ENCODE peak calls at places on chromosomes 4 and X, in eight cellular contexts. C, B, A, J, F, G, N and Z are unnamed samples.
A peak's percentile ranks its signal among the peaks of the same experiment; 100 is the strongest.

GRCh38 chr4:170139764-170140163 is 50.0 kb upstream of the AADAT start:
- DNase-seq in N (peak; percentile 52), A (no peak), F (no peak), J (peak; percentile 6), C (no peak), B (no peak), G (no peak), Z (no peak)

GRCh38 chr4:53633608-53634007 is 42.3 kb upstream of the LNX1 start:
- DNase-seq in C (no peak), J (no peak), F (no peak), G (no peak), N (no peak), A (no peak), B (no peak), Z (no peak)

GRCh38 chrX:150768580-150769190 is 75.5 kb downstream of the MTMR1 start:
- DNase-seq in A (no peak), C (no peak), F (no peak), J (no peak), B (no peak), G (peak; percentile 64), N (no peak), Z (no peak)

GRCh38 chr4:31194823-31195222 is 474.7 kb downstream of the PCDH7 start:
- DNase-seq in B (no peak), C (no peak), F (no peak), N (no peak), A (no peak), G (no peak), J (no peak), Z (no peak)

GRCh38 chr4:56757270-56757746 is 64.2 kb downstream of the SPINK2 start:
- DNase-seq in B (peak; percentile 11), F (peak; percentile 13), N (peak; percentile 76), A (peak; percentile 35), G (no peak), C (no peak), J (peak; percentile 57), Z (peak; percentile 6)

GRCh38 chrX:72269671-72270251 is 7.3 kb downstream of the RPS4X start:
- DNase-seq in C (no peak), B (no peak), A (no peak), N (no peak), G (no peak), F (peak; percentile 25), J (peak; percentile 69), Z (peak; percentile 38)

GRCh38 chr4:53956454-53956853 is 108.0 kb downstream of the CHIC2 start:
- DNase-seq in F (no peak), G (no peak), B (no peak), A (no peak), J (peak; percentile 10), N (no peak), C (no peak), Z (no peak)

GRCh38 chrX:83771664-83772063 is 89.3 kb upstream of the CYLC1 start:
- DNase-seq in B (no peak), A (no peak), F (no peak), N (no peak), G (no peak), C (no peak), J (no peak), Z (no peak)

GRCh38 chr4:184598753-184599491 is 50.3 kb downstream of the CASP3 start:
- DNase-seq in A (no peak), B (no peak), C (no peak), F (no peak), N (no peak), G (no peak), J (peak; percentile 19), Z (no peak)

GRCh38 chr4:139950568-139950967 is 203.4 kb downstream of the MAML3 start:
- DNase-seq in J (no peak), B (no peak), N (no peak), G (no peak), C (peak; percentile 63), A (no peak), F (peak; percentile 29), Z (peak; percentile 76)

GRCh38 chr4:173519130-173520101 is 10.6 kb downstream of the HAND2 start:
- DNase-seq in J (no peak), C (no peak), B (no peak), G (no peak), A (no peak), F (no peak), N (no peak), Z (no peak)

GRCh38 chr4:22720091-22720490 is 27.4 kb downstream of the GBA3 start:
- DNase-seq in G (no peak), J (no peak), C (no peak), F (no peak), A (no peak), N (peak; percentile 15), B (no peak), Z (no peak)

GRCh38 chr4:23130845-23131244 is 438.1 kb downstream of the GBA3 start:
- DNase-seq in B (no peak), A (no peak), G (no peak), N (no peak), C (no peak), J (no peak), F (no peak), Z (no peak)

GRCh38 chr4:4368821-4369580 is 17.9 kb upstream of the NSG1 start:
- DNase-seq in F (no peak), G (no peak), C (no peak), A (no peak), J (no peak), N (no peak), B (no peak), Z (no peak)

GRCh38 chr4:3802571-3803474 is 36.6 kb downstream of the ADRA2C start:
- DNase-seq in F (no peak), B (no peak), N (no peak), C (no peak), G (no peak), J (no peak), A (no peak), Z (no peak)

GRCh38 chr4:3318561-3319021 is 25.8 kb downstream of the RGS12 start:
- DNase-seq in C (no peak), G (no peak), A (no peak), F (no peak), B (no peak), J (no peak), N (no peak), Z (no peak)

GRCh38 chr4:74958881-74959280 is 26.0 kb downstream of the PARM1 start:
- DNase-seq in G (no peak), F (no peak), A (no peak), N (no peak), B (no peak), C (no peak), J (no peak), Z (no peak)

GRCh38 chr4:115969756-115970155 is 856.3 kb upstream of the NDST4 start:
- DNase-seq in B (no peak), C (no peak), F (no peak), A (no peak), J (no peak), N (peak; percentile 34), G (no peak), Z (no peak)

GRCh38 chr4:104868942-104869341 is 277.7 kb upstream of the TET2 start:
- DNase-seq in G (no peak), N (no peak), J (no peak), A (no peak), B (no peak), F (no peak), C (no peak), Z (no peak)

GRCh38 chr4:189285377-189285776 is 655.3 kb upstream of the FRG1 start:
- DNase-seq in G (no peak), F (no peak), J (no peak), A (no peak), C (no peak), B (no peak), N (no peak), Z (no peak)

GRCh38 chrX:108275732-108276131 is 162.5 kb downstream of the COL4A6 start:
- DNase-seq in J (peak; percentile 14), A (no peak), F (no peak), G (no peak), B (no peak), C (no peak), N (no peak), Z (no peak)

GRCh38 chrX:20066968-20067708 is 49.6 kb downstream of the MAP7D2 start:
- DNase-seq in G (no peak), F (peak; percentile 4), J (peak; percentile 50), C (peak; percentile 2), B (no peak), N (peak; percentile 45), A (no peak), Z (no peak)

GRCh38 chrX:103783971-103784370 is 7.3 kb downstream of the PLP1 start:
- DNase-seq in N (no peak), G (no peak), J (no peak), B (no peak), C (no peak), F (no peak), A (no peak), Z (no peak)

GRCh38 chrX:9797961-9798360 is 11.7 kb downstream of the SHROOM2 start:
- DNase-seq in C (no peak), F (no peak), A (no peak), J (no peak), B (no peak), G (no peak), N (no peak), Z (no peak)

GRCh38 chr4:158760866-158761265 is 8.0 kb upstream of the FNIP2 start:
- DNase-seq in J (no peak), A (no peak), C (peak; percentile 21), B (no peak), G (no peak), F (peak; percentile 31), N (no peak), Z (no peak)

GRCh38 chr4:152380919-152381318 is 155.0 kb downstream of the FBXW7 start:
- DNase-seq in J (no peak), B (no peak), C (no peak), A (no peak), N (no peak), G (no peak), F (no peak), Z (no peak)

GRCh38 chr4:125104616-125105015 is 210.1 kb upstream of the FAT4 start:
- DNase-seq in F (no peak), C (no peak), N (no peak), G (no peak), B (no peak), A (no peak), J (peak; percentile 24), Z (no peak)

GRCh38 chrX:32155044-32155638 is 1056.2 kb downstream of the DMD start:
- DNase-seq in B (no peak), A (no peak), F (no peak), N (no peak), G (peak; percentile 44), J (no peak), C (no peak), Z (no peak)